ENCODE peak calls at places on chromosomes 6 and 20, in eight cellular contexts. C is ascending aorta; H is CD4-positive, alpha-beta memory T cell; Z is CD8-positive, alpha-beta T cell; V is CD4-positive, CD25-positive, alpha-beta regulatory T cell; N is K562; W is astrocyte; L is uterus. T is an unnamed sample.
A peak's percentile ranks its signal among the peaks of the same experiment; 100 is the strongest.

GRCh38 chr6:25614052-25614451 is 38.0 kb upstream of the SCGN start:
- DNase-seq in L (no peak), W (no peak), H (no peak), N (no peak), V (no peak), Z (no peak), C (no peak), T (no peak)

GRCh38 chr6:68296126-68296525 is 339.0 kb upstream of the ADGRB3 start:
- DNase-seq in H (no peak), V (no peak), L (no peak), Z (no peak), C (no peak), N (no peak), W (peak; percentile 63), T (no peak)

GRCh38 chr6:146357578-146358340 is 185.9 kb upstream of the RAB32 start:
- DNase-seq in Z (no peak), H (no peak), W (peak; percentile 98), L (no peak), V (no peak), N (no peak), C (no peak), T (no peak)

GRCh38 chr20:62652051-62652893 is 10.0 kb downstream of the SLCO4A1 start:
- DNase-seq in L (peak; percentile 96), V (peak; percentile 79), C (peak; percentile 96), N (peak; percentile 76), H (peak; percentile 70), W (peak; percentile 89), Z (peak; percentile 66), T (peak; percentile 80)

GRCh38 chr6:77456531-77457248 is 6.6 kb downstream of the HTR1B start:
- DNase-seq in W (peak; percentile 99), V (no peak), Z (no peak), N (no peak), C (peak; percentile 89), H (no peak), L (no peak), T (no peak)

GRCh38 chr20:46893051-46893450 is 1.6 kb upstream of the EYA2 start:
- DNase-seq in Z (no peak), N (no peak), W (no peak), H (no peak), L (no peak), V (no peak), C (no peak), T (no peak)

GRCh38 chr6:13297391-13297790 is 30.9 kb downstream of the TBC1D7 start:
- DNase-seq in W (no peak), L (no peak), C (no peak), N (no peak), H (no peak), V (no peak), Z (no peak), T (no peak)

GRCh38 chr6:40492126-40492525 is 95.0 kb downstream of the LRFN2 start:
- DNase-seq in L (no peak), N (no peak), W (no peak), Z (no peak), V (no peak), C (no peak), H (no peak), T (no peak)

GRCh38 chr6:115271001-115271400 is 789.7 kb downstream of the FRK start:
- DNase-seq in W (no peak), N (no peak), V (no peak), Z (no peak), C (no peak), L (no peak), H (no peak), T (no peak)

GRCh38 chr20:49037962-49038387 is 8.1 kb upstream of the CSE1L start:
- DNase-seq in H (peak; percentile 34), Z (no peak), C (no peak), N (peak; percentile 48), W (peak; percentile 23), V (peak; percentile 17), L (no peak), T (no peak)

GRCh38 chr6:156313037-156313436 is 464.1 kb upstream of the ARID1B start:
- DNase-seq in Z (no peak), W (no peak), C (no peak), H (no peak), N (no peak), L (no peak), V (no peak), T (no peak)

GRCh38 chr6:156310701-156311100 is 466.5 kb upstream of the ARID1B start:
- DNase-seq in C (no peak), W (no peak), V (no peak), H (no peak), Z (no peak), L (no peak), N (no peak), T (no peak)

GRCh38 chr6:156316613-156317012 is 460.6 kb upstream of the ARID1B start:
- DNase-seq in H (no peak), N (no peak), Z (no peak), L (no peak), V (no peak), C (no peak), W (no peak), T (no peak)
- H3K4me1 ChIP-seq in H (no peaks in the 10 kb centered on the region), N (no peaks in the 10 kb centered on the region), Z (no peaks in the 10 kb centered on the region), L (no peaks in the 10 kb centered on the region), V (no peaks in the 10 kb centered on the region), C (no peaks in the 10 kb centered on the region), W (no peaks in the 10 kb centered on the region), T (no peaks in the 10 kb centered on the region)

GRCh38 chr20:37363221-37364012 is 17.5 kb downstream of the SRC start:
- DNase-seq in V (no peak), Z (no peak), L (no peak), N (no peak), W (no peak), H (no peak), C (peak; percentile 58), T (no peak)

GRCh38 chr20:37366749-37367148 is 20.8 kb downstream of the SRC start:
- DNase-seq in W (no peak), H (no peak), L (no peak), V (no peak), Z (no peak), C (no peak), N (no peak), T (no peak)

GRCh38 chr20:37364927-37365272 is 19.0 kb downstream of the SRC start:
- DNase-seq in Z (no peak), H (no peak), V (no peak), N (no peak), L (no peak), W (no peak), C (no peak), T (peak; percentile 23)

GRCh38 chr20:37364013-37364926 is 18.3 kb downstream of the SRC start:
- DNase-seq in H (no peak), N (no peak), Z (no peak), L (peak; percentile 12), W (no peak), C (peak; percentile 63), V (no peak), T (no peak)

GRCh38 chr20:37365760-37366638 is 20.1 kb downstream of the SRC start:
- DNase-seq in C (no peak), W (no peak), Z (no peak), N (no peak), V (no peak), L (no peak), H (no peak), T (peak; percentile 49)
- H3K4me1 ChIP-seq in C (no peaks in the 10 kb centered on the region), W (no peaks in the 10 kb centered on the region), Z (no peaks in the 10 kb centered on the region), N (peaks cover 24% of the 10 kb centered on the region), V (no peaks in the 10 kb centered on the region), L (no peaks in the 10 kb centered on the region), H (no peaks in the 10 kb centered on the region), T (peaks cover 18% of the 10 kb centered on the region)

GRCh38 chr20:10594286-10594868 is 79.4 kb downstream of the JAG1 start:
- DNase-seq in L (no peak), W (no peak), Z (no peak), V (no peak), C (no peak), N (no peak), H (no peak), T (no peak)

GRCh38 chr20:10596726-10597125 is 77.1 kb downstream of the JAG1 start:
- DNase-seq in V (no peak), Z (no peak), W (peak; percentile 87), H (no peak), N (no peak), L (no peak), C (no peak), T (no peak)

GRCh38 chr20:10597637-10598036 is 76.2 kb downstream of the JAG1 start:
- DNase-seq in L (no peak), V (no peak), N (no peak), Z (no peak), H (no peak), C (no peak), W (no peak), T (no peak)

GRCh38 chr20:10595985-10596384 is 77.8 kb downstream of the JAG1 start:
- DNase-seq in H (no peak), L (no peak), W (no peak), C (no peak), Z (no peak), V (no peak), N (no peak), T (no peak)

GRCh38 chr20:10595230-10595629 is 78.6 kb downstream of the JAG1 start:
- DNase-seq in L (no peak), H (no peak), C (no peak), Z (no peak), V (no peak), N (no peak), W (no peak), T (no peak)
- H3K4me1 ChIP-seq in L (no peaks in the 10 kb centered on the region), H (no peaks in the 10 kb centered on the region), C (no peaks in the 10 kb centered on the region), Z (no peaks in the 10 kb centered on the region), V (no peaks in the 10 kb centered on the region), N (no peaks in the 10 kb centered on the region), W (peaks cover 26% of the 10 kb centered on the region), T (no peaks in the 10 kb centered on the region)

GRCh38 chr6:53066059-53066406 is 829 bp downstream of the FBXO9 start:
- DNase-seq in C (peak; percentile 73), L (peak; percentile 32), Z (peak; percentile 38), V (peak; percentile 21), H (peak; percentile 22), N (peak; percentile 26), W (no peak), T (peak; percentile 15)

GRCh38 chr6:53062369-53062639 is 2.9 kb upstream of the FBXO9 start:
- DNase-seq in H (no peak), L (no peak), V (no peak), C (no peak), W (no peak), Z (no peak), N (no peak), T (peak; percentile 23)

GRCh38 chr6:53066874-53067273 is 1.7 kb downstream of the FBXO9 start:
- DNase-seq in N (no peak), C (no peak), V (no peak), W (no peak), H (no peak), L (no peak), Z (no peak), T (no peak)

GRCh38 chr6:53065266-53066058 is at the start of gene FBXO9:
- DNase-seq in W (no peak), L (peak; percentile 52), H (peak; percentile 79), N (peak; percentile 83), C (peak; percentile 83), Z (peak; percentile 77), V (peak; percentile 84), T (peak; percentile 79)

DNA sequence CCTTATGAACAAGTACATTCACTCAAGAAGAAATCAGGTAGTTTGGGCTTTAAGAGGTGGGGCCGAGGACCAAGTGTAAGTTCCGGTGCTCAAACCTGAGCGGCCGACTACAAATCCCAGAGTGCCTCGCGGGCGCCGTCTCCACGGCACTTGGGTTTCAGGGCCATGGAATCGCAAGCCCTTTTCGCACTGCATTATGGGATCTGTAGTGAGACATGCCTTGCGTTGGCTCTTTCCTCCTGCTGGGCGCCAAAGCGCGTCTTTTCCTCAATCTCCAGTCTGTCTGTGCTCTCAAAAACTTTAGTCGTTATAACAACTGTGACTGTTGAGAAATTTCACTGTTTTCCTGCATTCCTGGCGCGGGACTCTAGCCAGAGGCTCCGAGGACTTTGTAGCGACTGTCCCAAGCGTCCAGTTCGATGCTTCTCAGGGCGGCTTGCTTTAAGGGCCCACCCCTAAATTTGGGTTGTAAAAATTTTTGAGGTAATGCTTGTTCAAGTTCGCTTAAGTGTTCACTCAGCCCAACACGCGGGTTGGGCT is 408 bp upstream of the FBXO9 start:
- DNase-seq in H (peak; percentile 95), V (peak; percentile 96), W (peak; percentile 95), N (peak; percentile 86), C (peak; percentile 99), Z (peak; percentile 97), L (peak; percentile 97), T (peak; percentile 98)
- H3K4me1 ChIP-seq in H (peaks cover 52% of the 10 kb centered on the region), V (peaks cover 46% of the 10 kb centered on the region), W (peaks cover 11% of the 10 kb centered on the region), N (peaks cover 31% of the 10 kb centered on the region), C (peaks cover 4% of the 10 kb centered on the region), Z (peaks cover 38% of the 10 kb centered on the region), L (peaks cover 7% of the 10 kb centered on the region), T (peaks cover 47% of the 10 kb centered on the region)

T was measured in OCI-LY7.